ENCODE peak calls at places on chromosomes 1 and 21, in ten cellular contexts. K, P, C, Z, F, I, G, Q, S and D are unnamed samples.

GRCh38 chr1:20785907-20786309 is 1.2 kb downstream of the HP1BP3 start:
- DNase-seq in Q (no peak), K (no peak), G (no peak), P (no peak), Z (no peak), F (no peak), I (peak), C (no peak), S (no peak), D (no peak)

GRCh38 chr1:44531785-44532566 is 126.9 kb downstream of the RNF220 start:
- DNase-seq in Z (no peak), F (peak), P (no peak), C (no peak), I (peak), S (no peak), Q (peak), K (no peak), G (peak), D (no peak)

GRCh38 chr21:15614757-15615156 is 115.0 kb upstream of the USP25 start:
- DNase-seq in F (no peak), S (no peak), K (no peak), G (no peak), Z (no peak), C (no peak), P (no peak), Q (no peak), I (no peak), D (no peak)

GRCh38 chr21:40176732-40177131 is 309.5 kb downstream of the PCP4 start:
- DNase-seq in Q (no peak), S (peak), G (no peak), P (no peak), C (no peak), K (no peak), Z (no peak), I (no peak), F (no peak), D (no peak)

GRCh38 chr21:42474043-42474831 is 21.8 kb downstream of the RSPH1 start:
- DNase-seq in Z (peak), C (no peak), Q (peak), K (no peak), G (no peak), S (no peak), I (peak), F (peak), P (no peak), D (no peak)

GRCh38 chr1:213507472-213508223 is 456.6 kb downstream of the RPS6KC1 start:
- DNase-seq in F (no peak), K (no peak), P (no peak), Q (no peak), I (no peak), C (no peak), Z (no peak), G (no peak), S (no peak), D (no peak)

GRCh38 chr1:180117764-180118116 is 36.9 kb upstream of the QSOX1 start:
- DNase-seq in K (peak), I (peak), P (no peak), Z (no peak), Q (no peak), G (no peak), S (no peak), F (no peak), C (no peak), D (no peak)

GRCh38 chr1:12434174-12434573 is 183.8 kb downstream of the DHRS3 start:
- DNase-seq in K (no peak), Z (peak), G (no peak), P (no peak), F (no peak), S (no peak), Q (no peak), C (no peak), I (peak), D (no peak)

GRCh38 chr1:198246331-198246730 is 89.5 kb downstream of the NEK7 start:
- DNase-seq in I (no peak), C (no peak), Z (no peak), G (no peak), P (no peak), S (no peak), Q (no peak), K (no peak), F (no peak), D (no peak)

GRCh38 chr1:201562659-201563405 is 23.9 kb downstream of the NAV1 start:
- DNase-seq in P (no peak), S (no peak), K (peak), Z (no peak), Q (no peak), F (no peak), C (peak), I (peak), G (no peak), D (no peak)

GRCh38 chr1:243926803-243927245 is 76.8 kb upstream of the AKT3 start:
- DNase-seq in G (no peak), Q (no peak), K (no peak), Z (no peak), I (peak), P (no peak), S (peak), C (peak), F (peak), D (no peak)

GRCh38 chr1:217029311-217030157 is 306.3 kb upstream of the ESRRG start:
- DNase-seq in G (no peak), P (no peak), S (no peak), K (no peak), Z (no peak), Q (no peak), C (peak), F (peak), I (peak), D (no peak)

GRCh38 chr1:48007044-48007443 is 9.9 kb upstream of the TRABD2B start:
- DNase-seq in I (peak), G (peak), K (no peak), F (no peak), C (no peak), P (no peak), Z (no peak), Q (no peak), S (no peak), D (no peak)

GRCh38 chr1:116956378-116956777 is 45.2 kb upstream of the CD101 start:
- DNase-seq in G (no peak), F (no peak), Z (no peak), K (no peak), S (no peak), C (no peak), I (no peak), P (no peak), Q (no peak), D (no peak)

GRCh38 chr21:41235214-41235613 is 67.3 kb downstream of the BACE2 start:
- DNase-seq in G (no peak), S (no peak), P (no peak), C (no peak), I (peak), F (no peak), Z (no peak), K (no peak), Q (no peak), D (no peak)

GRCh38 chr21:16315223-16315622 is 585.4 kb downstream of the USP25 start:
- DNase-seq in Q (no peak), G (no peak), C (no peak), F (no peak), K (no peak), P (no peak), I (no peak), S (no peak), Z (no peak), D (no peak)

GRCh38 chr21:16541366-16541765 is 811.6 kb downstream of the USP25 start:
- DNase-seq in K (no peak), S (no peak), G (no peak), C (no peak), Q (no peak), Z (no peak), F (no peak), I (no peak), P (no peak), D (no peak)

GRCh38 chr1:18401921-18402320 is 78.8 kb upstream of the KLHDC7A start:
- DNase-seq in Q (no peak), G (no peak), F (no peak), P (no peak), S (no peak), K (no peak), I (no peak), C (no peak), Z (no peak), D (no peak)

GRCh38 chr1:54273837-54274192 is 73.8 kb downstream of the MRPL37 start:
- DNase-seq in Z (no peak), F (no peak), C (no peak), S (peak), I (peak), G (no peak), K (peak), P (peak), Q (no peak), D (peak)

GRCh38 chr1:184433928-184434502 is 47.2 kb downstream of the C1orf21 start:
- DNase-seq in K (no peak), I (no peak), G (no peak), S (no peak), P (no peak), Q (no peak), F (no peak), C (no peak), Z (no peak), D (no peak)

GRCh38 chr1:100816049-100816448 is 78.6 kb downstream of the EXTL2 start:
- DNase-seq in F (no peak), S (no peak), K (no peak), G (no peak), Q (no peak), I (no peak), Z (no peak), P (no peak), C (no peak), D (no peak)

GRCh38 chr1:17139637-17140036 is 20.4 kb upstream of the PADI2 start:
- DNase-seq in G (no peak), K (no peak), I (no peak), C (no peak), P (no peak), F (no peak), Q (no peak), S (no peak), Z (no peak), D (no peak)

GRCh38 chr1:44453798-44454349 is 48.8 kb downstream of the RNF220 start:
- DNase-seq in G (no peak), S (no peak), Q (no peak), Z (no peak), P (no peak), I (no peak), C (no peak), F (no peak), K (no peak), D (no peak)

GRCh38 chr1:44717196-44717595 is 13.8 kb downstream of the RNU5D-1 start:
- DNase-seq in S (no peak), C (no peak), K (no peak), P (no peak), G (no peak), F (no peak), Z (no peak), I (no peak), Q (no peak), D (no peak)

GRCh38 chr1:114956570-114956969 is 73.1 kb upstream of the TSHB start:
- DNase-seq in K (no peak), I (peak), Z (no peak), S (peak), F (peak), Q (peak), C (no peak), P (no peak), G (peak), D (no peak)

GRCh38 chr1:53378932-53379661 is 51.2 kb upstream of the LRP8 start:
- DNase-seq in F (no peak), P (no peak), I (no peak), G (no peak), C (no peak), Q (no peak), K (no peak), S (no peak), Z (no peak), D (no peak)

GRCh38 chr1:9281071-9281827 is 11.4 kb upstream of the SPSB1 start:
- DNase-seq in G (no peak), C (no peak), Z (no peak), K (no peak), F (no peak), Q (no peak), I (peak), S (no peak), P (no peak), D (no peak)

GRCh38 chr1:180155202-180155682 is 573 bp downstream of the QSOX1 start:
- DNase-seq in K (peak), G (no peak), S (peak), I (no peak), F (peak), Q (no peak), C (no peak), Z (peak), P (no peak), D (no peak)

GRCh38 chr1:18100493-18101063 is 7.0 kb upstream of the IGSF21 start:
- DNase-seq in P (peak), Z (peak), K (no peak), S (peak), G (peak), Q (peak), F (peak), C (peak), I (peak), D (no peak)

GRCh38 chr1:245301162-245301580 is 146.4 kb downstream of the KIF26B start:
- DNase-seq in F (peak), I (peak), P (no peak), Z (no peak), Q (no peak), G (no peak), C (peak), S (no peak), K (no peak), D (no peak)

GRCh38 chr1:51948491-51948915 is 42.0 kb downstream of the RAB3B start:
- DNase-seq in G (no peak), K (no peak), I (no peak), C (no peak), F (no peak), P (no peak), S (no peak), Q (no peak), Z (no peak), D (no peak)

GRCh38 chr1:183262628-183263220 is 76.7 kb downstream of the LAMC2 start:
- DNase-seq in P (no peak), K (no peak), S (no peak), F (no peak), C (no peak), G (no peak), Z (no peak), Q (no peak), I (no peak), D (no peak)

GRCh38 chr1:975896-976683 is 5.8 kb downstream of the PERM1 start:
- DNase-seq in K (no peak), I (peak), S (peak), G (peak), Z (peak), Q (peak), F (peak), P (peak), C (no peak), D (peak)

GRCh38 chr1:193762276-193762675 is 575.9 kb upstream of the B3GALT2 start:
- DNase-seq in C (no peak), P (no peak), G (no peak), I (no peak), Z (no peak), F (no peak), S (no peak), K (no peak), Q (no peak), D (no peak)

GRCh38 chr1:193767891-193768290 is 581.5 kb upstream of the B3GALT2 start:
- DNase-seq in Z (no peak), Q (no peak), S (no peak), C (no peak), F (no peak), G (no peak), K (no peak), P (no peak), I (no peak), D (no peak)

GRCh38 chr1:193769609-193770008 is 583.2 kb upstream of the B3GALT2 start:
- DNase-seq in Q (no peak), K (no peak), C (no peak), S (no peak), G (no peak), F (no peak), Z (no peak), I (no peak), P (no peak), D (no peak)

GRCh38 chr1:193763313-193763712 is 576.9 kb upstream of the B3GALT2 start:
- DNase-seq in I (peak), F (no peak), Q (no peak), C (no peak), S (no peak), P (no peak), G (no peak), Z (no peak), K (no peak), D (no peak)

GRCh38 chr1:193766329-193766728 is 579.9 kb upstream of the B3GALT2 start:
- DNase-seq in G (no peak), K (no peak), F (no peak), P (no peak), I (no peak), C (no peak), S (peak), Q (no peak), Z (no peak), D (no peak)
- TF ChIP-seq CTCF in G (no peak), K (no peak), F (no peak), P (no peak), I (no peak), C (no peak), S (peak), Q (no peak), Z (no peak), D (no peak)

GRCh38 chr1:104136621-104137020 is 386.9 kb downstream of the AMY1C start:
- DNase-seq in S (no peak), Z (no peak), I (no peak), Q (no peak), K (no peak), F (no peak), P (no peak), G (no peak), C (no peak), D (no peak)

DNA sequence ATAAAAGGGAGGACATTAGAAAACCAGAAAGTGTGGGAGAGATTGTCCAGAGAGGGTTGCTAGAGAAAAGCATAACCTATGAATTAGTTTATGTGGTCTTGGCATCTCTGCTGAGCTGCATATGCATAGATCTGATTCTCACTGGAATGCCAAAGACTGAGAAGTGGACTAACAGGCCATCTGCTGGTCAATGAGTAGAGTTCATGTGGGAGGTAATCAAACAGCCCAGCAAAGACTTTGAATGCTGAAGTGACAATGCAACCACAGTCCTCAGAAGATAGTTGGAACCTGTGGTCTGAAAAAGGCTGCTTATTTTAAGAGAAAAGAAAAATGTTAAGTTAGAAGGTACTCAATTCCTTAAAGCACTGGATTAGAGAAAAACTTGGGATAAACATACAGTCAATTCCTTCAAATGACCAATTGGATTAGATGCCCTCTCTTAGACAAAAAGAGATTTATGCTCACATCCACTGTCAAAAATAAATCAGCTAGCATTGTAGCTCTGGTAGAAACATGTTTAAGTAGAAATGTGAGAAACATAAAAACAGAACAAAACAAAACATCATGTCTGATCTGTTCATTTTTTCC is 382.8 kb downstream of the AMY1C start:
- DNase-seq in Q (no peak), Z (no peak), P (no peak), F (peak), S (peak), K (no peak), C (no peak), G (peak), I (no peak), D (no peak)
- TF ChIP-seq CTCF in Q (peak), Z (no peak), P (no peak), F (no peak), S (peak), K (no peak), C (no peak), G (no peak), I (no peak), D (peak)

DNA sequence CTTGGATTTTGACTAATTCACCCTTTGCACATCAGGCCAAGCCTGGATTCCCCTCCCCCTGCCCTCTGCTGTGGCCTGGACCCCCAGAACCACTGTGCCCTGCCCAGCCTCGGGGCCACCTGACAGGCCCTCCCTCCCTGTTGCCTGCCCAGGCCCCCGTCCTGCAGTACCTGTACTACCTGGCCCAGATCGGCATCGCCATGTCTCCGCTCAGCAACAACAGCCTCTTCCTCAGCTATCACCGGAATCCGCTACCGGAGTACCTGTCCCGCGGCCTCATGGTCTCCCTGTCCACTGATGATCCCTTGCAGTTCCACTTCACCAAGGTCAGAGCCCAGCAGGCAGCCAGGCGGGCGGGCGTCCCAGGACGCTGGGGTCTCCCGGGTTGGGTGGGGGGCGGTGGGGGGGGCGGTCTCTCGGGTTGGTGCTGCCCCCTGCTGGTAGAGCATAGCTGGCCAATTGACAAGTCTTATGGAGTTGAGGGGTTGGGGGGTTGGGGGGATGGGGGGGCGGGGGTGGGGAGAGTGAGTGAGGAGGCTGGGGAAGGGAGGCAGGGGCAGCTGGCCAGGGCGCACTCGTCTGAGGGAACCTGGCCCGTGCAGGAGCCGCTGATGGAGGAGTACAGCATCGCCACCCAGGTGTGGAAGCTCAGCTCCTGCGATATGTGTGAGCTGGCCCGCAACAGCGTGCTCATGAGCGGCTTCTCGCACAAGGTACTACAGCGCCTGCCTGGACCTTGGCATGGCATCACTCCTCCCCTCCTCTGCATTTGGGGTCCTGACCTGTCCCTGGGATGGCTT is 10.6 kb downstream of the AMPD2 start:
- DNase-seq in G (peak), Z (peak), S (peak), C (no peak), Q (peak), P (no peak), I (no peak), F (no peak), K (peak), D (no peak)
- TF ChIP-seq CTCF in G (no peak), Z (peak), S (peak), C (peak), Q (no peak), P (no peak), I (peak), F (peak), K (peak), D (no peak)

DNA sequence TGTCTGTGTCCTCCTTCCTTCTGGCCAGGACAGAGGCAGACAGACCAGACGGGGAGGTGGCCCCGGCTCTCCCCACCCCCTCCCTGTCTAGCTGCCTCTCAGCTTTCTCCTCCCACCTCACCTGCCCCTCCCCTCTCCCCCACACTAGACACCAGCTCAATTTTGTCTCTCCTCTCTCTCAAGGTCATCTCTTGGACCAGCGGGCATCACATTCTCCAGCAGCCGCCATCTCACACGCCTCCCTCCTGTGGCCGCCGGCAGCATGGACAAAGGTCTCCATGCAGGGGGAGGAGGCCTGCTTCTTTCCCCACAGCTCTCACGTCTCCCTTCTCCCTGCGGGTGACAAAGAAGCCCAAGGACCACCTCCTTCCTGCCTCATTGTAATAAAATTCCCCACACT is 14.5 kb downstream of the OPTC start:
- DNase-seq in C (no peak), S (peak), F (no peak), Z (no peak), P (no peak), Q (no peak), G (peak), K (peak), I (no peak), D (no peak)
- TF ChIP-seq CTCF in C (no peak), S (no peak), F (no peak), Z (no peak), P (no peak), Q (no peak), G (no peak), K (no peak), I (no peak), D (no peak)

DNA sequence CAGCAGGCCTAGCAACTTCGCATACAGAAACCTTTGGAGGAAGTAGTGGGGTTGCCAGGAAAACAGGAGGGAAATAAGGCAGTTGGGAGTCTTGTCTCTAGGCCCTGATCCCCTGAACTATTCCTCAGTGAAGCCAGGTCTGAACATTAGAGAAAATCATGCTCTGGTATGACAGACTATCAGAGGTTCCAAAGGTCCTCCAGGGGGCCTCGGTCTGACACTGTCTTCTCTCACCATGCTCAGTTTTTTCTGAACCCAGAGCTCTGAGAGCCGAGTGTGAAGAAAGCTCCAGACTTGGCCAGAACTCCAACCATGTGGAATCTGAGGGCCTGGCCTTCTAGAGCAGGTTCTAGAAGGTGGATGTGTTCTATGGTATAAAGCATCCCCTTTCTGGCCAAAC is 4.0 kb downstream of the TOMM40L start:
- DNase-seq in P (no peak), F (no peak), Z (no peak), K (no peak), Q (no peak), C (no peak), I (no peak), S (peak), G (peak), D (no peak)
- TF ChIP-seq CTCF in P (no peak), F (no peak), Z (no peak), K (no peak), Q (peak), C (no peak), I (no peak), S (peak), G (no peak), D (peak)

GRCh38 chr1:169111472-169111871 is 5.0 kb downstream of the ATP1B1 start:
- DNase-seq in I (no peak), F (no peak), S (no peak), C (no peak), K (no peak), G (no peak), P (no peak), Q (no peak), Z (no peak), D (no peak)
- TF ChIP-seq CTCF in I (no peak), F (no peak), S (no peak), C (no peak), K (no peak), G (no peak), P (no peak), Q (no peak), Z (no peak), D (no peak)